ENCODE peak calls at places on chromosomes 7 and 10, in nine cellular contexts. Q is left lung, Y is body of pancreas, B is lower lobe of right lung, E is epithelial cell of esophagus, N is choroid plexus epithelial cell, D is Panc1, X is adrenal gland, A is dorsolateral prefrontal cortex. I is an unnamed sample.

GRCh38 chr10:93813507-93814465 is 56.0 kb downstream of the LGI1 start:
- DNase-seq in Q (peak; percentile 77), Y (peak; percentile 68), B (peak; percentile 61), E (peak; percentile 47), N (peak; percentile 41), D (no peak), X (peak; percentile 82), A (peak; percentile 51), I (peak; percentile 52)

GRCh38 chr7:113371376-113372043 is 253.2 kb upstream of the SMIM30 start:
- DNase-seq in Q (no peak), Y (no peak), B (no peak), E (no peak), N (peak; percentile 13), D (no peak), X (peak; percentile 11), A (no peak), I (peak; percentile 60)

GRCh38 chr7:44189286-44189992 is at the start of gene GCK:
- DNase-seq in Q (no peak), Y (peak; percentile 56), B (no peak), E (no peak), N (no peak), D (no peak), X (no peak), A (no peak), I (no peak)

GRCh38 chr10:100670828-100671479 is 74.4 kb upstream of the PAX2 start:
- DNase-seq in Q (peak; percentile 91), Y (peak; percentile 29), B (peak; percentile 55), E (no peak), N (peak; percentile 3), D (no peak), X (peak; percentile 17), A (no peak), I (no peak)

GRCh38 chr10:90319188-90319914 is 538.5 kb downstream of the HTR7 start:
- DNase-seq in Q (no peak), Y (peak; percentile 32), B (no peak), E (peak; percentile 95), N (peak; percentile 92), D (peak; percentile 91), X (peak; percentile 10), A (no peak), I (peak; percentile 87)

GRCh38 chr10:43218206-43218950 is 48.5 kb downstream of the RASGEF1A start:
- DNase-seq in Q (peak; percentile 60), Y (no peak), B (peak; percentile 36), E (peak; percentile 39), N (no peak), D (no peak), X (no peak), A (no peak), I (peak; percentile 4)

GRCh38 chr7:76076995-76077394 is 29.1 kb downstream of the MDH2 start:
- DNase-seq in Q (no peak), Y (no peak), B (no peak), E (no peak), N (no peak), D (no peak), X (no peak), A (no peak), I (no peak)

GRCh38 chr7:50068026-50068425 is 25.0 kb downstream of the ZPBP start:
- DNase-seq in Q (no peak), Y (peak; percentile 53), B (no peak), E (peak; percentile 50), N (no peak), D (no peak), X (peak; percentile 40), A (no peak), I (peak; percentile 7)

GRCh38 chr7:19677201-19677600 is 31.6 kb downstream of the POLR1F start:
- DNase-seq in Q (no peak), Y (no peak), B (no peak), E (no peak), N (peak; percentile 67), D (no peak), X (no peak), A (no peak), I (peak; percentile 13)

GRCh38 chr10:25808372-25808771 is 125.7 kb upstream of the MYO3A start:
- DNase-seq in Q (no peak), Y (no peak), B (no peak), E (peak; percentile 1), N (no peak), D (no peak), X (no peak), A (no peak), I (no peak)

GRCh38 chr7:1368150-1368681 is 91.1 kb downstream of the MICALL2 start:
- DNase-seq in Q (peak; percentile 43), Y (no peak), B (no peak), E (no peak), N (no peak), D (no peak), X (no peak), A (no peak), I (no peak)

GRCh38 chr7:135111379-135111778 is 36.5 kb upstream of the TMEM140 start:
- DNase-seq in Q (no peak), Y (no peak), B (no peak), E (no peak), N (peak; percentile 12), D (no peak), X (no peak), A (no peak), I (peak; percentile 7)

GRCh38 chr7:107234436-107234835 is 65.6 kb downstream of the HBP1 start:
- DNase-seq in Q (no peak), Y (no peak), B (no peak), E (peak; percentile 58), N (no peak), D (no peak), X (no peak), A (peak; percentile 64), I (no peak)

DNA sequence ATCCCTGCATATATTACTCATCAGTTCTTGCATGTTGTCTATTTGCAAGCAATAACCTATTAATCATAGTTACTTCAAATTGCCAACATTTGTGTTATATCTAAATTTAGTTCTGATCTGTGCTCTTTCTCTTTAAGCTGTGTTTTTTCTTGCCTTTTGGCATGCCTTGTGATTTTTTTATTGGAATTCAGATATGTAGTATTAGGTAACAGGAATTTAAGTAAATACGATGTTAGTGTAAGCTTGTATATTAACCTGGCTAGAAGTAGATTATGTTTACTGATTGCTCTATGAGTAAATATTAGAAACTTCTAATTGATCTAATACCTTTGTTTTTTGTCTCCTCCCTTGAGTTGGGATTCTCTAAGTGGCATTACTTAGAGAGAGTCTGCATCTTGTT is 718.9 kb upstream of the POT1 start:
- DNase-seq in Q (no peak), Y (no peak), B (no peak), E (peak; percentile 5), N (no peak), D (no peak), X (no peak), A (no peak), I (no peak)
- H3K4me3 ChIP-seq in Q (no peak overlapping the region), Y (no peak overlapping the region), B (no peak overlapping the region), E (no peak overlapping the region), N (no peak overlapping the region), D (no peak overlapping the region), X (no peak overlapping the region), A (no peak overlapping the region), I (no peak overlapping the region)

GRCh38 chr10:124078028-124078427 is 15.4 kb downstream of the CHST15 start:
- DNase-seq in Q (no peak), Y (no peak), B (no peak), E (peak; percentile 27), N (no peak), D (no peak), X (no peak), A (no peak), I (no peak)

GRCh38 chr10:124078714-124079113 is 14.7 kb downstream of the CHST15 start:
- DNase-seq in Q (no peak), Y (no peak), B (no peak), E (no peak), N (no peak), D (no peak), X (no peak), A (no peak), I (no peak)

GRCh38 chr10:124081547-124082140 is 11.8 kb downstream of the CHST15 start:
- DNase-seq in Q (no peak), Y (no peak), B (peak; percentile 14), E (no peak), N (no peak), D (no peak), X (no peak), A (no peak), I (no peak)

GRCh38 chr10:124077216-124077615 is 16.2 kb downstream of the CHST15 start:
- DNase-seq in Q (no peak), Y (no peak), B (no peak), E (no peak), N (no peak), D (no peak), X (no peak), A (no peak), I (no peak)

GRCh38 chr10:124079864-124080263 is 13.5 kb downstream of the CHST15 start:
- DNase-seq in Q (no peak), Y (no peak), B (no peak), E (no peak), N (no peak), D (no peak), X (no peak), A (no peak), I (no peak)
- TF ChIP-seq CTCF in Q (no peak), Y (no peak), B (no peak), E (no peak), N (no peak), D (no peak), X (no peak), A (no peak), I (no peak)

DNA sequence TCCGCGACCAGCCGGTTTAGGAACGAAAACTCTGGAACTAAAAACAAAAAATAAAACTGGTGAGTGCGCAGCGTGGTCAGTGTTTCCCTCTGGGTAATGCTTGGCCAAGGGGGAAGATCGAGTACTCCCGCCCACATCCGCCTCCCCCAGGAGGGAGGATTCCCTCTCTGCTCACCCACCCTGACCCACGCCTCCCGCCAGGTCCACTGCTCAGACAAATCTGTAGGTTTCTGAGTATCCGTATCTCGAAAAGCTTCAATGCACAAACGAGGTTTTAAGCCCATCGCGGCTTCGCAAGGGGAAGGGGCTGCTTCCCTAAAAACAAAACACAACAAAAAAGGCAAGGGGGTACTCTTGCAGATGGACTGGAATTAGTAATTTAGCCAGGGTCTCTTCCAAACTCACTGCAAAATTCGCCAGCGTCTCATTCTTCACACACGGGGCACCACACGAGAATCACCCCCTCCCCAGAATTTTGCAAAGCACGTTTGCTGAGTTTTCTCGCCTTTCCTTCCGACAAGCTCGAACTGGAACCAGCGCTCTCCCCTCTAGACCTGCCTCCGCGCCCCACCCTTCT is 75.2 kb downstream of the INSIG1 start:
- DNase-seq in Q (no peak), Y (no peak), B (no peak), E (no peak), N (no peak), D (no peak), X (no peak), A (no peak), I (no peak)
- H3K4me3 ChIP-seq in Q (no peak overlapping the region), Y (no peak overlapping the region), B (peak overlapping the region; percentile 33), E (no peak overlapping the region), N (no peak overlapping the region), D (no peak overlapping the region), X (no peak overlapping the region), A (no peak overlapping the region), I (no peak overlapping the region)

DNA sequence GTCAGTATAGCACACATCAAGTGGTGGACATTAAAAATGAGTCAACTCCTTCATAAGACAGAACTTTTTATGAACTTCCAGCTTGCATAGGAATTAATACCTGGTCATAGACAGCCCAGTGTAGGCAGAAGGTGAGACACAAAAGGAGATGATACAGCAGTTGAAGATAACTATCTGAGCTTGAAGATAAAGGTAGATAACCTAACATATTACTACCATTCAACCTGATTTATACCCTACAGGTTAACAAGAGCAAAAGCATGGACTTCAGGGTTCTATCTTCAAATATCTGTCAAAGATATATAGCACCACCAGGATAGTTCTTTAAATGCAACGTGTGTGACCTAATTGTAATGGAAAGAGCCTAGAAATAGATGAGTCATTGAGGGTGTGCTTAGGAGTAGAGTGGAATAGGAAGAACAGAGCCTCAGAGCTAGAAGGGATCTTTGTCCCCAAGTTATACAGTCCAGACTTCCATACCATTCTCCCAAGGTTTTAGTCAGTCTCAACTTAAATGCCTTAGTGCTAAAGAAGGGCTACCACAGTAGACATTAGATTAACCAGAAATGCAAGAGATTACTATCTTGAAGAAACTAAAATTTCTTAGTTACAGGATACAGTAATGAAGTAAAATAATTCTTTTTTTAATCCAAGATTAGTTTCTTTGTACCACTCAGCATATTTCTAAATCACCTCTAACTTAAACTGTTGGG is 9.2 kb downstream of the ZNF800 start:
- DNase-seq in Q (no peak), Y (no peak), B (no peak), E (peak; percentile 60), N (peak; percentile 45), D (peak; percentile 42), X (no peak), A (no peak), I (peak; percentile 2)
- TF ChIP-seq CTCF in Q (no peak), Y (no peak), B (no peak), E (no peak), N (no peak), D (no peak), X (no peak), A (no peak), I (no peak)

I was measured in fibroblast of the aortic adventitia.